ENCODE peak calls at places on chromosome 6, in six cellular contexts. One of them, this sample, is unnamed.

GRCh38 chr6:139801571-139802321 is 427.3 kb upstream of the CITED2 start:
- DNase-seq in RWPE1: no peak
- DNase-seq in NCI-H1105: no peak
- DNase-seq in AG08396: peak
- DNase-seq in HT1080: peak
- DNase-seq in KBM-7: peak
- DNase-seq in this sample: peak

GRCh38 chr6:13278991-13279390 is 49.3 kb downstream of the TBC1D7 start:
- DNase-seq in AG08396: peak
- DNase-seq in NCI-H1105: no peak
- DNase-seq in KBM-7: no peak
- DNase-seq in HT1080: no peak
- DNase-seq in RWPE1: no peak
- DNase-seq in this sample: no peak

GRCh38 chr6:24818346-24818745 is 19.6 kb upstream of the ARMH2 start:
- DNase-seq in RWPE1: no peak
- DNase-seq in AG08396: no peak
- DNase-seq in NCI-H1105: no peak
- DNase-seq in KBM-7: no peak
- DNase-seq in HT1080: no peak
- DNase-seq in this sample: no peak

GRCh38 chr6:35669441-35669776 is 19.3 kb downstream of the FKBP5 start:
- DNase-seq in NCI-H1105: no peak
- DNase-seq in HT1080: peak
- DNase-seq in AG08396: no peak
- DNase-seq in KBM-7: no peak
- DNase-seq in RWPE1: no peak
- DNase-seq in this sample: no peak

GRCh38 chr6:5466459-5466858 is 205.1 kb downstream of the FARS2 start:
- DNase-seq in NCI-H1105: no peak
- DNase-seq in HT1080: peak
- DNase-seq in RWPE1: no peak
- DNase-seq in KBM-7: no peak
- DNase-seq in AG08396: peak
- DNase-seq in this sample: peak

GRCh38 chr6:166515072-166515810 is 71.2 kb downstream of the RAMACL start:
- DNase-seq in AG08396: peak
- DNase-seq in RWPE1: peak
- DNase-seq in NCI-H1105: no peak
- DNase-seq in HT1080: peak
- DNase-seq in KBM-7: no peak
- DNase-seq in this sample: peak

GRCh38 chr6:9405369-9405768 is 970.0 kb upstream of the SLC35B3 start:
- DNase-seq in KBM-7: no peak
- DNase-seq in NCI-H1105: no peak
- DNase-seq in RWPE1: peak
- DNase-seq in AG08396: peak
- DNase-seq in HT1080: peak
- DNase-seq in this sample: peak

GRCh38 chr6:52576392-52577021 is 353 bp downstream of the TRAM2 start:
- DNase-seq in HT1080: peak
- DNase-seq in KBM-7: peak
- DNase-seq in RWPE1: peak
- DNase-seq in NCI-H1105: no peak
- DNase-seq in AG08396: peak
- DNase-seq in this sample: peak

GRCh38 chr6:3534599-3534998 is 77.7 kb upstream of the SLC22A23 start:
- DNase-seq in AG08396: no peak
- DNase-seq in KBM-7: no peak
- DNase-seq in HT1080: peak
- DNase-seq in RWPE1: no peak
- DNase-seq in NCI-H1105: no peak
- DNase-seq in this sample: no peak

GRCh38 chr6:148805767-148806166 is 58.9 kb downstream of the UST start:
- DNase-seq in RWPE1: no peak
- DNase-seq in KBM-7: no peak
- DNase-seq in HT1080: no peak
- DNase-seq in NCI-H1105: no peak
- DNase-seq in AG08396: no peak
- DNase-seq in this sample: no peak

GRCh38 chr6:134657751-134658522 is 292.0 kb downstream of the ALDH8A1 start:
- DNase-seq in HT1080: peak
- DNase-seq in RWPE1: peak
- DNase-seq in NCI-H1105: no peak
- DNase-seq in AG08396: no peak
- DNase-seq in KBM-7: no peak
- DNase-seq in this sample: peak

GRCh38 chr6:30883743-30884520 is at the start of gene DDR1:
- DNase-seq in KBM-7: no peak
- DNase-seq in RWPE1: peak
- DNase-seq in HT1080: peak
- DNase-seq in NCI-H1105: peak
- DNase-seq in AG08396: peak
- DNase-seq in this sample: peak

GRCh38 chr6:106522557-106522956 is 106.7 kb downstream of the RTN4IP1 start:
- DNase-seq in KBM-7: no peak
- DNase-seq in HT1080: no peak
- DNase-seq in NCI-H1105: no peak
- DNase-seq in RWPE1: no peak
- DNase-seq in AG08396: no peak
- DNase-seq in this sample: no peak

GRCh38 chr6:18792832-18793231 is 405.7 kb downstream of the RNF144B start:
- DNase-seq in RWPE1: no peak
- DNase-seq in HT1080: no peak
- DNase-seq in AG08396: no peak
- DNase-seq in KBM-7: no peak
- DNase-seq in NCI-H1105: peak
- DNase-seq in this sample: no peak

GRCh38 chr6:169838291-169839028 is 87.0 kb downstream of the ERMARD start:
- DNase-seq in AG08396: no peak
- DNase-seq in HT1080: no peak
- DNase-seq in NCI-H1105: no peak
- DNase-seq in KBM-7: no peak
- DNase-seq in RWPE1: no peak
- DNase-seq in this sample: no peak

GRCh38 chr6:34138924-34139323 is 7.0 kb downstream of the GRM4 start:
- DNase-seq in KBM-7: peak
- DNase-seq in RWPE1: no peak
- DNase-seq in NCI-H1105: no peak
- DNase-seq in HT1080: no peak
- DNase-seq in AG08396: no peak
- DNase-seq in this sample: no peak

GRCh38 chr6:139356924-139357323 is 17.5 kb downstream of the CITED2 start:
- DNase-seq in NCI-H1105: no peak
- DNase-seq in RWPE1: no peak
- DNase-seq in HT1080: no peak
- DNase-seq in KBM-7: no peak
- DNase-seq in AG08396: no peak
- DNase-seq in this sample: no peak

GRCh38 chr6:89475634-89476033 is 42.7 kb downstream of the ANKRD6 start:
- DNase-seq in AG08396: no peak
- DNase-seq in KBM-7: peak
- DNase-seq in NCI-H1105: no peak
- DNase-seq in HT1080: peak
- DNase-seq in RWPE1: no peak
- DNase-seq in this sample: peak

GRCh38 chr6:146857180-146857959 is 258.6 kb downstream of the ADGB start:
- DNase-seq in NCI-H1105: peak
- DNase-seq in HT1080: peak
- DNase-seq in RWPE1: peak
- DNase-seq in KBM-7: peak
- DNase-seq in AG08396: peak
- DNase-seq in this sample: peak

GRCh38 chr6:157772820-157773219 is 50.2 kb upstream of the SNX9 start:
- DNase-seq in HT1080: no peak
- DNase-seq in NCI-H1105: no peak
- DNase-seq in KBM-7: no peak
- DNase-seq in AG08396: no peak
- DNase-seq in RWPE1: no peak
- DNase-seq in this sample: no peak

GRCh38 chr6:35033683-35034082 is 107.5 kb downstream of the TCP11 start:
- DNase-seq in NCI-H1105: no peak
- DNase-seq in KBM-7: no peak
- DNase-seq in RWPE1: no peak
- DNase-seq in HT1080: no peak
- DNase-seq in AG08396: no peak
- DNase-seq in this sample: no peak

GRCh38 chr6:10801224-10801848 is 37.0 kb downstream of the MAK start:
- DNase-seq in RWPE1: peak
- DNase-seq in AG08396: peak
- DNase-seq in NCI-H1105: peak
- DNase-seq in KBM-7: peak
- DNase-seq in HT1080: peak
- DNase-seq in this sample: peak

GRCh38 chr6:29968130-29968529 is 25.8 kb downstream of the HLA-A start:
- DNase-seq in RWPE1: peak
- DNase-seq in NCI-H1105: no peak
- DNase-seq in HT1080: peak
- DNase-seq in AG08396: no peak
- DNase-seq in KBM-7: no peak
- DNase-seq in this sample: peak

GRCh38 chr6:49664817-49665216 is 28.2 kb upstream of the RHAG start:
- DNase-seq in AG08396: no peak
- DNase-seq in KBM-7: no peak
- DNase-seq in RWPE1: no peak
- DNase-seq in HT1080: no peak
- DNase-seq in NCI-H1105: no peak
- DNase-seq in this sample: no peak

GRCh38 chr6:123997223-123997622 is 193.6 kb downstream of the NKAIN2 start:
- DNase-seq in AG08396: no peak
- DNase-seq in KBM-7: no peak
- DNase-seq in NCI-H1105: peak
- DNase-seq in HT1080: no peak
- DNase-seq in RWPE1: no peak
- DNase-seq in this sample: no peak

GRCh38 chr6:143238306-143238705 is 177.6 kb downstream of the AIG1 start:
- DNase-seq in NCI-H1105: no peak
- DNase-seq in HT1080: no peak
- DNase-seq in KBM-7: no peak
- DNase-seq in AG08396: no peak
- DNase-seq in RWPE1: no peak
- DNase-seq in this sample: no peak

GRCh38 chr6:137848672-137849071 is 18.4 kb upstream of the TNFAIP3 start:
- DNase-seq in KBM-7: no peak
- DNase-seq in NCI-H1105: no peak
- DNase-seq in AG08396: no peak
- DNase-seq in RWPE1: no peak
- DNase-seq in HT1080: no peak
- DNase-seq in this sample: no peak

GRCh38 chr6:116682334-116682712 is 1.3 kb downstream of the KPNA5 start:
- DNase-seq in AG08396: peak
- DNase-seq in NCI-H1105: peak
- DNase-seq in KBM-7: peak
- DNase-seq in HT1080: peak
- DNase-seq in RWPE1: peak
- DNase-seq in this sample: peak

GRCh38 chr6:64000873-64001497 is 365.4 kb downstream of the PHF3 start:
- DNase-seq in KBM-7: no peak
- DNase-seq in RWPE1: no peak
- DNase-seq in AG08396: no peak
- DNase-seq in NCI-H1105: no peak
- DNase-seq in HT1080: no peak
- DNase-seq in this sample: no peak

GRCh38 chr6:163327936-163328335 is 86.6 kb upstream of the QKI start:
- DNase-seq in KBM-7: no peak
- DNase-seq in NCI-H1105: no peak
- DNase-seq in HT1080: no peak
- DNase-seq in RWPE1: no peak
- DNase-seq in AG08396: no peak
- DNase-seq in this sample: peak

GRCh38 chr6:22601941-22602340 is 32.6 kb downstream of the HDGFL1 start:
- DNase-seq in AG08396: no peak
- DNase-seq in RWPE1: no peak
- DNase-seq in HT1080: no peak
- DNase-seq in NCI-H1105: no peak
- DNase-seq in KBM-7: no peak
- DNase-seq in this sample: peak

GRCh38 chr6:44096615-44097014 is 30.6 kb downstream of the MRPL14 start:
- DNase-seq in AG08396: peak
- DNase-seq in NCI-H1105: peak
- DNase-seq in HT1080: peak
- DNase-seq in RWPE1: peak
- DNase-seq in KBM-7: peak
- DNase-seq in this sample: peak

GRCh38 chr6:1082040-1082935 is 229.6 kb upstream of the FOXQ1 start:
- DNase-seq in NCI-H1105: no peak
- DNase-seq in RWPE1: no peak
- DNase-seq in HT1080: peak
- DNase-seq in AG08396: peak
- DNase-seq in KBM-7: no peak
- DNase-seq in this sample: peak

GRCh38 chr6:91708534-91708933 is 1121.7 kb upstream of the MAP3K7 start:
- DNase-seq in KBM-7: no peak
- DNase-seq in NCI-H1105: no peak
- DNase-seq in RWPE1: no peak
- DNase-seq in AG08396: no peak
- DNase-seq in HT1080: no peak
- DNase-seq in this sample: peak

This sample was measured in kidney tubule cell.